ENCODE peak calls at places on chromosomes 12 and 14, in four cellular contexts. One of them, this sample, is unnamed.

GRCh38 chr14:31388687-31389413 is 31.5 kb downstream of the HEATR5A start:
- DNase-seq in hepatocyte: peak
- DNase-seq in aorta: no peak
- DNase-seq in left lung: no peak
- DNase-seq in this sample: no peak

GRCh38 chr12:16515666-16516065 is 90.3 kb downstream of the LMO3 start:
- DNase-seq in hepatocyte: no peak
- DNase-seq in aorta: no peak
- DNase-seq in left lung: no peak
- DNase-seq in this sample: no peak

GRCh38 chr14:76396714-76397187 is 20.8 kb downstream of the ESRRB start:
- DNase-seq in hepatocyte: no peak
- DNase-seq in aorta: no peak
- DNase-seq in left lung: no peak
- DNase-seq in this sample: no peak

GRCh38 chr12:130633771-130634170 is 82.3 kb downstream of the RIMBP2 start:
- DNase-seq in hepatocyte: peak
- DNase-seq in aorta: no peak
- DNase-seq in left lung: no peak
- DNase-seq in this sample: no peak

GRCh38 chr12:4545195-4545594 is 6.5 kb downstream of the RAD51AP1 start:
- DNase-seq in hepatocyte: no peak
- DNase-seq in aorta: no peak
- DNase-seq in left lung: no peak
- DNase-seq in this sample: no peak

GRCh38 chr14:51554339-51554920 is 97.3 kb upstream of the FRMD6 start:
- DNase-seq in hepatocyte: no peak
- DNase-seq in aorta: no peak
- DNase-seq in left lung: no peak
- DNase-seq in this sample: no peak

GRCh38 chr12:115916910-115917668 is 360.4 kb downstream of the MED13L start:
- DNase-seq in hepatocyte: peak
- DNase-seq in aorta: peak
- DNase-seq in left lung: peak
- DNase-seq in this sample: peak

GRCh38 chr14:94572637-94573303 is 8.5 kb upstream of the SERPINA5 start:
- DNase-seq in hepatocyte: no peak
- DNase-seq in aorta: no peak
- DNase-seq in left lung: no peak
- DNase-seq in this sample: peak

GRCh38 chr12:120438495-120439198 is 734 bp downstream of the COX6A1 start:
- DNase-seq in hepatocyte: no peak
- DNase-seq in aorta: no peak
- DNase-seq in left lung: no peak
- DNase-seq in this sample: no peak

GRCh38 chr12:111451232-111451631 is 45.5 kb downstream of the SH2B3 start:
- DNase-seq in hepatocyte: no peak
- DNase-seq in aorta: no peak
- DNase-seq in left lung: no peak
- DNase-seq in this sample: no peak

GRCh38 chr12:80593766-80594165 is 113.7 kb upstream of the MYF6 start:
- DNase-seq in hepatocyte: no peak
- DNase-seq in aorta: no peak
- DNase-seq in left lung: no peak
- DNase-seq in this sample: no peak
- H3K27ac ChIP-seq in hepatocyte: no peak
- H3K27ac ChIP-seq in aorta: no peak
- H3K27ac ChIP-seq in left lung: no peak
- H3K27ac ChIP-seq in this sample: no peak

GRCh38 chr12:102917026-102917787 is at the start of gene PAH:
- DNase-seq in hepatocyte: peak
- DNase-seq in aorta: no peak
- DNase-seq in left lung: no peak
- DNase-seq in this sample: peak

GRCh38 chr12:102920271-102920670 is 3.2 kb upstream of the PAH start:
- DNase-seq in hepatocyte: peak
- DNase-seq in aorta: no peak
- DNase-seq in left lung: no peak
- DNase-seq in this sample: no peak

GRCh38 chr12:102916252-102917025 is 605 bp downstream of the PAH start:
- DNase-seq in hepatocyte: no peak
- DNase-seq in aorta: no peak
- DNase-seq in left lung: no peak
- DNase-seq in this sample: no peak

GRCh38 chr12:102921240-102921639 is 4.2 kb upstream of the PAH start:
- DNase-seq in hepatocyte: no peak
- DNase-seq in aorta: no peak
- DNase-seq in left lung: no peak
- DNase-seq in this sample: no peak

DNA sequence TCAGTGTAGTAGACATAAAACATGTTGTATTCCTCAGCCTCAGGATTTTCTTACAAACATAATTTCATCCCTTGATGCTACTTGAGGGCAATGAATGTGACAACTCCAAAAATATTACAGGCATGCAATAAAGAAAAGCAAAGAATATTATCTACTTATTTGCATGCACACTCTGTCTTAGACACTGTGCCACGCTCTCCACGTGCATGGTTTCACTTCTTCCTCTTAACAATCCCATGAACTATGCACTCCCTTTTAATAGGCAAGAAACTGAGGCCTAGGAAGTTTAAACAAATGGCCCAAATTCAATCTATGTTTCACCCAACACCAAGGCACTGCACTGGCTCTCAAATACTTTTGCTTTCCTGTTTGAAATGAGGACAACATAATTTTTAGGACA is 1.8 kb upstream of the PAH start:
- DNase-seq in hepatocyte: no peak
- DNase-seq in aorta: no peak
- DNase-seq in left lung: no peak
- DNase-seq in this sample: no peak
- H3K27ac ChIP-seq in hepatocyte: peak
- H3K27ac ChIP-seq in aorta: no peak
- H3K27ac ChIP-seq in left lung: no peak
- H3K27ac ChIP-seq in this sample: no peak

GRCh38 chr12:92136021-92136735 is 9.5 kb downstream of the BTG1 start:
- DNase-seq in hepatocyte: no peak
- DNase-seq in aorta: no peak
- DNase-seq in left lung: no peak
- DNase-seq in this sample: peak
- H3K27ac ChIP-seq in hepatocyte: peak
- H3K27ac ChIP-seq in aorta: no peak
- H3K27ac ChIP-seq in left lung: peak
- H3K27ac ChIP-seq in this sample: peak

DNA sequence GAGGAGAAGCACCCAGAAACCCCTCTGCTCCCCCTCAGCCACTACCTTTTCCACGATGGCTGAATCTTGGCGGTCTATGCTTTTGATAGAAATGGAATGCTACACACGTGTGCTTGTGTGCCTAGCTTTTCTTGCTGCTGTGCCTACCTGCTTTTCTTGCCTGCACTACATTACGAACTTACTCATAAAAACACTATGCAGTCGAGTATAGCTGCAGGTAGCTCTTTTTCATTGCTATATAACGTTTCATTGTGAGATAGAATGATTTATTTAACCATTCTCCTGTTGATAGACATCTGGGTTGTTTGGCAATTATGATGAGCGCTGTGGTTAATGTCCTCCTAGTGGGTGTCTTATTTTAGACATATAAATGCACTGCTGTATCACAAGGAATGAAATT is 67.9 kb upstream of the NCOR2 start:
- DNase-seq in hepatocyte: no peak
- DNase-seq in aorta: no peak
- DNase-seq in left lung: no peak
- DNase-seq in this sample: no peak
- H3K27ac ChIP-seq in hepatocyte: peak
- H3K27ac ChIP-seq in aorta: no peak
- H3K27ac ChIP-seq in left lung: no peak
- H3K27ac ChIP-seq in this sample: no peak

GRCh38 chr14:35412281-35413057 is 7.9 kb upstream of the NFKBIA start:
- DNase-seq in hepatocyte: no peak
- DNase-seq in aorta: no peak
- DNase-seq in left lung: no peak
- DNase-seq in this sample: no peak
- H3K27ac ChIP-seq in hepatocyte: peak
- H3K27ac ChIP-seq in aorta: no peak
- H3K27ac ChIP-seq in left lung: peak
- H3K27ac ChIP-seq in this sample: no peak

DNA sequence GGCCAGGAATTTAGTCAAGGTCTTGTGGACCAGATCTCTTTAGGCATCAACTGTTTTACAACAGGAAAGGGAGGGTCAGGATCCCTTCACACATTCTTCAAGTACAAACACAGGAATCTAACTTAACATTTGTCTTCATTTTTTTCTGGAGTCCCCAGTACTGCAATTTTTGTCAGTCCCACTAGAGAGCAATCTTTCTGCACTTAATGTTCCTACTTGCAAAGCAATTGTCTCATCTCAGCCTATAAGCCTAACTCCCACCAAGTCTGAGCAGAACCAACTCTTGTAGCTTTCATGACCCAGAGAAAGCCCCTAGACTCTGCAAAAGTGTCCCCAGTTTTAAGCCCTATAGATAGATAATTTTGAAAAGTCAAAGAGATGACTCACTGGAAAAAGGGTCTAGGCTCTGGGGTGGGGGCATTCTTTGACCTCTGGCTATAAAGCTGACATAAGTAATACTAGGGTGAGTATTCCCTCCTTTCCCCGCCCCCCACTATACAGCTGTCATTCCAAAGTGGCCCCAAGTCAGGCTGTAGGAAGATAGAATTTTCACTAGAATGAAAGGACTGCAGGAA is 1.9 kb upstream of the ZBTB39 start:
- DNase-seq in hepatocyte: peak
- DNase-seq in aorta: no peak
- DNase-seq in left lung: no peak
- DNase-seq in this sample: no peak
- H3K27ac ChIP-seq in hepatocyte: peak
- H3K27ac ChIP-seq in aorta: no peak
- H3K27ac ChIP-seq in left lung: no peak
- H3K27ac ChIP-seq in this sample: no peak

GRCh38 chr12:113207621-113208040 is 13.6 kb upstream of the TPCN1 start:
- DNase-seq in hepatocyte: no peak
- DNase-seq in aorta: peak
- DNase-seq in left lung: no peak
- DNase-seq in this sample: no peak
- H3K27ac ChIP-seq in hepatocyte: no peak
- H3K27ac ChIP-seq in aorta: peak
- H3K27ac ChIP-seq in left lung: no peak
- H3K27ac ChIP-seq in this sample: no peak

GRCh38 chr14:90088160-90088559 is 26.4 kb downstream of the KCNK13 start:
- DNase-seq in hepatocyte: no peak
- DNase-seq in aorta: no peak
- DNase-seq in left lung: no peak
- DNase-seq in this sample: no peak
- H3K27ac ChIP-seq in hepatocyte: no peak
- H3K27ac ChIP-seq in aorta: no peak
- H3K27ac ChIP-seq in left lung: no peak
- H3K27ac ChIP-seq in this sample: no peak

GRCh38 chr12:53456654-53457366 is 4.9 kb downstream of the PCBP2 start:
- DNase-seq in hepatocyte: no peak
- DNase-seq in aorta: no peak
- DNase-seq in left lung: no peak
- DNase-seq in this sample: no peak
- H3K27ac ChIP-seq in hepatocyte: no peak
- H3K27ac ChIP-seq in aorta: no peak
- H3K27ac ChIP-seq in left lung: no peak
- H3K27ac ChIP-seq in this sample: no peak

DNA sequence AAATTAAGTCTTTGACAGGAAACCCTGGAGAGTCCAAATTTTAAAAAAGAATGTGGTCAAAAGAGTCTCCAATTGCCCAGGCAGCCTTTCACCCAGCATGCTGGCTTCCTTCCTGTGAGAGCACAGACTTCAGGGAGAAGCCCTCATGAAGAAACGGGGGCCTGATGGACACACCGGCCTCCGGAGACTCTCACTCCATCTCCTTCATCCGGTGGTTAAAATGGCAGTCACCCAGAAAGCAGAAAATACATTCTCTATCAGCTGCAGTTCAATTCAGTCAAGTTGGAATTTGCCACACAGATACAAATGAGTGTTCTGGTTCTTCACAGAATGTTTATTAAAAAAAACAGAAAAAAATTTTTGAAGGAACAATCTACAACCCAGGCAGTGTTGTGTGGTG is 56.5 kb downstream of the CPM start:
- DNase-seq in hepatocyte: no peak
- DNase-seq in aorta: no peak
- DNase-seq in left lung: no peak
- DNase-seq in this sample: no peak
- H3K27ac ChIP-seq in hepatocyte: no peak
- H3K27ac ChIP-seq in aorta: no peak
- H3K27ac ChIP-seq in left lung: no peak
- H3K27ac ChIP-seq in this sample: no peak